ENCODE peak calls at places on chromosome 18, in six cellular contexts. One of them, this sample, is unnamed.

GRCh38 chr18:5556317-5556974 is 12.6 kb upstream of the EPB41L3 start:
- DNase-seq in non-pigmented ciliary epithelial cell: no peak
- DNase-seq in progenitor cell of endocrine pancreas: no peak
- DNase-seq in dermis microvascular lymphatic vessel endothelial cell: no peak
- DNase-seq in stromal cell of bone marrow: peak
- DNase-seq in neural progenitor cell: no peak
- DNase-seq in this sample: no peak

GRCh38 chr18:63511285-63511684 is 30.9 kb upstream of the SERPINB12 start:
- DNase-seq in non-pigmented ciliary epithelial cell: peak
- DNase-seq in progenitor cell of endocrine pancreas: peak
- DNase-seq in dermis microvascular lymphatic vessel endothelial cell: peak
- DNase-seq in stromal cell of bone marrow: peak
- DNase-seq in neural progenitor cell: peak
- DNase-seq in this sample: no peak

GRCh38 chr18:13179566-13180113 is 38.9 kb upstream of the LDLRAD4 start:
- DNase-seq in non-pigmented ciliary epithelial cell: no peak
- DNase-seq in progenitor cell of endocrine pancreas: no peak
- DNase-seq in dermis microvascular lymphatic vessel endothelial cell: no peak
- DNase-seq in stromal cell of bone marrow: no peak
- DNase-seq in neural progenitor cell: no peak
- DNase-seq in this sample: no peak

GRCh38 chr18:75065251-75066000 is 143.5 kb downstream of the PTGR3 start:
- DNase-seq in non-pigmented ciliary epithelial cell: no peak
- DNase-seq in progenitor cell of endocrine pancreas: no peak
- DNase-seq in dermis microvascular lymphatic vessel endothelial cell: no peak
- DNase-seq in stromal cell of bone marrow: no peak
- DNase-seq in neural progenitor cell: no peak
- DNase-seq in this sample: no peak

GRCh38 chr18:27114842-27115241 is 70.3 kb downstream of the CHST9 start:
- DNase-seq in non-pigmented ciliary epithelial cell: no peak
- DNase-seq in progenitor cell of endocrine pancreas: no peak
- DNase-seq in dermis microvascular lymphatic vessel endothelial cell: no peak
- DNase-seq in stromal cell of bone marrow: no peak
- DNase-seq in neural progenitor cell: no peak
- DNase-seq in this sample: no peak

GRCh38 chr18:33440011-33440383 is 524 bp downstream of the CCDC178 start:
- DNase-seq in non-pigmented ciliary epithelial cell: peak
- DNase-seq in progenitor cell of endocrine pancreas: peak
- DNase-seq in dermis microvascular lymphatic vessel endothelial cell: peak
- DNase-seq in stromal cell of bone marrow: peak
- DNase-seq in neural progenitor cell: peak
- DNase-seq in this sample: no peak

GRCh38 chr18:22977847-22978701 is 44.9 kb downstream of the RBBP8 start:
- DNase-seq in non-pigmented ciliary epithelial cell: peak
- DNase-seq in progenitor cell of endocrine pancreas: no peak
- DNase-seq in dermis microvascular lymphatic vessel endothelial cell: peak
- DNase-seq in stromal cell of bone marrow: peak
- DNase-seq in neural progenitor cell: no peak
- DNase-seq in this sample: no peak

GRCh38 chr18:39799010-39799409 is 2156.0 kb upstream of the PIK3C3 start:
- DNase-seq in non-pigmented ciliary epithelial cell: no peak
- DNase-seq in progenitor cell of endocrine pancreas: no peak
- DNase-seq in dermis microvascular lymphatic vessel endothelial cell: peak
- DNase-seq in stromal cell of bone marrow: no peak
- DNase-seq in neural progenitor cell: no peak
- DNase-seq in this sample: no peak

GRCh38 chr18:11176416-11176815 is 27.0 kb upstream of the PIEZO2 start:
- DNase-seq in non-pigmented ciliary epithelial cell: no peak
- DNase-seq in progenitor cell of endocrine pancreas: no peak
- DNase-seq in dermis microvascular lymphatic vessel endothelial cell: no peak
- DNase-seq in stromal cell of bone marrow: peak
- DNase-seq in neural progenitor cell: no peak
- DNase-seq in this sample: no peak

GRCh38 chr18:32072321-32072720 is 19.4 kb upstream of the RNF138 start:
- DNase-seq in non-pigmented ciliary epithelial cell: no peak
- DNase-seq in progenitor cell of endocrine pancreas: no peak
- DNase-seq in dermis microvascular lymphatic vessel endothelial cell: peak
- DNase-seq in stromal cell of bone marrow: no peak
- DNase-seq in neural progenitor cell: no peak
- DNase-seq in this sample: peak

GRCh38 chr18:76005632-76006031 is 489.4 kb downstream of the ZNF516 start:
- DNase-seq in non-pigmented ciliary epithelial cell: no peak
- DNase-seq in progenitor cell of endocrine pancreas: no peak
- DNase-seq in dermis microvascular lymphatic vessel endothelial cell: no peak
- DNase-seq in stromal cell of bone marrow: no peak
- DNase-seq in neural progenitor cell: no peak
- DNase-seq in this sample: no peak

GRCh38 chr18:8865934-8866333 is 160.6 kb downstream of the MTCL1 start:
- DNase-seq in non-pigmented ciliary epithelial cell: no peak
- DNase-seq in progenitor cell of endocrine pancreas: no peak
- DNase-seq in dermis microvascular lymphatic vessel endothelial cell: no peak
- DNase-seq in stromal cell of bone marrow: no peak
- DNase-seq in neural progenitor cell: no peak
- DNase-seq in this sample: no peak

GRCh38 chr18:28767781-28768211 is 590.9 kb upstream of the CDH2 start:
- DNase-seq in non-pigmented ciliary epithelial cell: peak
- DNase-seq in progenitor cell of endocrine pancreas: no peak
- DNase-seq in dermis microvascular lymphatic vessel endothelial cell: peak
- DNase-seq in stromal cell of bone marrow: peak
- DNase-seq in neural progenitor cell: no peak
- DNase-seq in this sample: no peak

GRCh38 chr18:37565985-37566478 is 434 bp upstream of the CELF4 start:
- DNase-seq in non-pigmented ciliary epithelial cell: no peak
- DNase-seq in progenitor cell of endocrine pancreas: peak
- DNase-seq in dermis microvascular lymphatic vessel endothelial cell: peak
- DNase-seq in stromal cell of bone marrow: peak
- DNase-seq in neural progenitor cell: peak
- DNase-seq in this sample: no peak

GRCh38 chr18:28168725-28169124 is 8.2 kb downstream of the CDH2 start:
- DNase-seq in non-pigmented ciliary epithelial cell: no peak
- DNase-seq in progenitor cell of endocrine pancreas: no peak
- DNase-seq in dermis microvascular lymphatic vessel endothelial cell: no peak
- DNase-seq in stromal cell of bone marrow: no peak
- DNase-seq in neural progenitor cell: no peak
- DNase-seq in this sample: no peak

GRCh38 chr18:45456076-45457066 is 158.9 kb upstream of the SLC14A2 start:
- DNase-seq in non-pigmented ciliary epithelial cell: no peak
- DNase-seq in progenitor cell of endocrine pancreas: no peak
- DNase-seq in dermis microvascular lymphatic vessel endothelial cell: no peak
- DNase-seq in stromal cell of bone marrow: no peak
- DNase-seq in neural progenitor cell: no peak
- DNase-seq in this sample: no peak

GRCh38 chr18:33210575-33211189 is 229.8 kb downstream of the CCDC178 start:
- DNase-seq in non-pigmented ciliary epithelial cell: no peak
- DNase-seq in progenitor cell of endocrine pancreas: no peak
- DNase-seq in dermis microvascular lymphatic vessel endothelial cell: peak
- DNase-seq in stromal cell of bone marrow: no peak
- DNase-seq in neural progenitor cell: peak
- DNase-seq in this sample: no peak

GRCh38 chr18:45517181-45517741 is 98.0 kb upstream of the SLC14A2 start:
- DNase-seq in non-pigmented ciliary epithelial cell: no peak
- DNase-seq in progenitor cell of endocrine pancreas: no peak
- DNase-seq in dermis microvascular lymphatic vessel endothelial cell: no peak
- DNase-seq in stromal cell of bone marrow: peak
- DNase-seq in neural progenitor cell: peak
- DNase-seq in this sample: no peak

GRCh38 chr18:74623047-74623816 is 25.6 kb downstream of the ZNF407 start:
- DNase-seq in non-pigmented ciliary epithelial cell: no peak
- DNase-seq in progenitor cell of endocrine pancreas: no peak
- DNase-seq in dermis microvascular lymphatic vessel endothelial cell: peak
- DNase-seq in stromal cell of bone marrow: no peak
- DNase-seq in neural progenitor cell: peak
- DNase-seq in this sample: no peak

GRCh38 chr18:79687806-79688205 is 8.2 kb downstream of the CTDP1 start:
- DNase-seq in non-pigmented ciliary epithelial cell: no peak
- DNase-seq in progenitor cell of endocrine pancreas: no peak
- DNase-seq in dermis microvascular lymphatic vessel endothelial cell: no peak
- DNase-seq in stromal cell of bone marrow: no peak
- DNase-seq in neural progenitor cell: no peak
- DNase-seq in this sample: no peak

GRCh38 chr18:55517055-55517454 is 70.9 kb downstream of the TCF4 start:
- DNase-seq in non-pigmented ciliary epithelial cell: no peak
- DNase-seq in progenitor cell of endocrine pancreas: no peak
- DNase-seq in dermis microvascular lymphatic vessel endothelial cell: no peak
- DNase-seq in stromal cell of bone marrow: no peak
- DNase-seq in neural progenitor cell: no peak
- DNase-seq in this sample: no peak

GRCh38 chr18:14920976-14921375 is 173.0 kb downstream of the ANKRD30B start:
- DNase-seq in non-pigmented ciliary epithelial cell: no peak
- DNase-seq in progenitor cell of endocrine pancreas: no peak
- DNase-seq in dermis microvascular lymphatic vessel endothelial cell: no peak
- DNase-seq in stromal cell of bone marrow: no peak
- DNase-seq in neural progenitor cell: no peak
- DNase-seq in this sample: no peak

GRCh38 chr18:68504441-68505221 is 210.3 kb downstream of the TMX3 start:
- DNase-seq in non-pigmented ciliary epithelial cell: no peak
- DNase-seq in progenitor cell of endocrine pancreas: no peak
- DNase-seq in dermis microvascular lymphatic vessel endothelial cell: no peak
- DNase-seq in stromal cell of bone marrow: no peak
- DNase-seq in neural progenitor cell: no peak
- DNase-seq in this sample: no peak

GRCh38 chr18:47929681-47930085 is 776 bp downstream of the SMAD2 start:
- DNase-seq in non-pigmented ciliary epithelial cell: no peak
- DNase-seq in progenitor cell of endocrine pancreas: no peak
- DNase-seq in dermis microvascular lymphatic vessel endothelial cell: peak
- DNase-seq in stromal cell of bone marrow: peak
- DNase-seq in neural progenitor cell: no peak
- DNase-seq in this sample: no peak

GRCh38 chr18:23738575-23738974 is 49.3 kb downstream of the LAMA3 start:
- DNase-seq in non-pigmented ciliary epithelial cell: no peak
- DNase-seq in progenitor cell of endocrine pancreas: no peak
- DNase-seq in dermis microvascular lymphatic vessel endothelial cell: no peak
- DNase-seq in stromal cell of bone marrow: no peak
- DNase-seq in neural progenitor cell: no peak
- DNase-seq in this sample: no peak